ENCODE peak calls at places on chromosomes 7 and 10, in four cellular contexts. B is heart right ventricle, I is neural progenitor cell, J is cardiac muscle cell. Q is an unnamed sample.

GRCh38 chr7:50920031-50920635 is 137.4 kb upstream of the GRB10 start:
- DNase-seq in B (no peak), I (no peak), J (no peak), Q (no peak)

GRCh38 chr7:31986878-31987518 is 83.2 kb downstream of the PDE1C start:
- DNase-seq in B (no peak), I (no peak), J (peak; percentile 6), Q (no peak)

GRCh38 chr7:5408777-5409176 is 14.9 kb downstream of the TNRC18 start:
- DNase-seq in B (no peak), I (no peak), J (no peak), Q (no peak)

GRCh38 chr7:48421357-48421756 is 250.1 kb downstream of the ABCA13 start:
- DNase-seq in B (no peak), I (peak; percentile 7), J (no peak), Q (peak; percentile 25)

GRCh38 chr10:78772083-78772482 is 296.7 kb upstream of the ZMIZ1 start:
- DNase-seq in B (no peak), I (no peak), J (no peak), Q (no peak)

GRCh38 chr7:91239171-91239604 is 25.0 kb upstream of the FZD1 start:
- DNase-seq in B (no peak), I (no peak), J (peak; percentile 94), Q (no peak)

GRCh38 chr10:113754125-113754524 is 2.6 kb downstream of the PLEKHS1 start:
- DNase-seq in B (no peak), I (no peak), J (no peak), Q (no peak)

GRCh38 chr7:157832866-157833607 is 496.2 kb downstream of the DNAJB6 start:
- DNase-seq in B (no peak), I (no peak), J (no peak), Q (no peak)

GRCh38 chr10:120493411-120494312 is 36.6 kb downstream of the PLPP4 start:
- DNase-seq in B (no peak), I (no peak), J (no peak), Q (no peak)

GRCh38 chr10:112732277-112732891 is 217.7 kb upstream of the TCF7L2 start:
- DNase-seq in B (no peak), I (peak; percentile 82), J (peak; percentile 29), Q (peak; percentile 87)

GRCh38 chr7:20146461-20146860 is 70.7 kb downstream of the MACC1 start:
- DNase-seq in B (no peak), I (no peak), J (peak; percentile 52), Q (no peak)

GRCh38 chr7:24831240-24831639 is 74.0 kb upstream of the GSDME start:
- DNase-seq in B (no peak), I (no peak), J (peak; percentile 61), Q (no peak)

GRCh38 chr10:35875281-35875680 is 233.2 kb upstream of the FZD8 start:
- DNase-seq in B (no peak), I (peak; percentile 20), J (peak; percentile 88), Q (no peak)

GRCh38 chr7:50207682-50208255 is 96.7 kb upstream of the IKZF1 start:
- DNase-seq in B (no peak), I (no peak), J (no peak), Q (no peak)

GRCh38 chr7:152851326-152851725 is 91.8 kb downstream of the ACTR3B start:
- DNase-seq in B (no peak), I (no peak), J (no peak), Q (no peak)

GRCh38 chr10:72334196-72334831 is 20.4 kb downstream of the DNAJB12 start:
- DNase-seq in B (no peak), I (peak; percentile 87), J (peak; percentile 90), Q (peak; percentile 50)

GRCh38 chr7:29637374-29637773 is 73.7 kb downstream of the PRR15 start:
- DNase-seq in B (no peak), I (no peak), J (no peak), Q (no peak)

GRCh38 chr10:128615154-128615553 is 488.9 kb upstream of the MKI67 start:
- DNase-seq in B (no peak), I (no peak), J (no peak), Q (no peak)

GRCh38 chr7:2929321-2930201 is 85.5 kb upstream of the GNA12 start:
- DNase-seq in B (no peak), I (no peak), J (no peak), Q (no peak)

GRCh38 chr7:29915481-29916215 is 74.0 kb downstream of the SCRN1 start:
- DNase-seq in B (no peak), I (no peak), J (no peak), Q (no peak)

GRCh38 chr10:6239213-6239991 is 36.7 kb downstream of the PFKFB3 start:
- DNase-seq in B (no peak), I (no peak), J (peak; percentile 97), Q (no peak)

GRCh38 chr10:624605-625334 is 64.7 kb downstream of the DIP2C start:
- DNase-seq in B (peak; percentile 72), I (peak; percentile 61), J (peak; percentile 90), Q (no peak)

GRCh38 chr7:83060218-83060617 is 102.5 kb downstream of the PCLO start:
- DNase-seq in B (no peak), I (no peak), J (no peak), Q (no peak)

GRCh38 chr7:122803323-122803722 is 82.9 kb downstream of the CADPS2 start:
- DNase-seq in B (no peak), I (peak; percentile 49), J (peak; percentile 50), Q (no peak)

GRCh38 chr7:51316666-51317581 is at the start of gene COBL:
- DNase-seq in B (peak; percentile 36), I (peak; percentile 72), J (no peak), Q (no peak)

GRCh38 chr7:74606101-74606908 is 51.2 kb upstream of the GTF2I start:
- DNase-seq in B (peak; percentile 50), I (peak; percentile 49), J (peak; percentile 13), Q (peak; percentile 60)

GRCh38 chr7:140176271-140176701 is 497 bp downstream of the KDM7A start:
- DNase-seq in B (peak; percentile 35), I (peak; percentile 58), J (peak; percentile 26), Q (peak; percentile 18)

GRCh38 chr10:62779487-62780248 is 24.9 kb upstream of the ADO start:
- DNase-seq in B (no peak), I (no peak), J (peak; percentile 31), Q (no peak)

GRCh38 chr10:121069061-121069850 is 218.1 kb downstream of the WDR11 start:
- DNase-seq in B (no peak), I (no peak), J (peak; percentile 5), Q (no peak)

GRCh38 chr7:22665816-22666375 is 61.1 kb upstream of the IL6 start:
- DNase-seq in B (no peak), I (no peak), J (peak; percentile 33), Q (no peak)

GRCh38 chr7:158827411-158828342 is 1.6 kb downstream of the ESYT2 start:
- DNase-seq in B (no peak), I (no peak), J (peak; percentile 41), Q (no peak)

GRCh38 chr10:29181936-29182335 is 106.9 kb upstream of the LYZL1 start:
- DNase-seq in B (no peak), I (no peak), J (no peak), Q (no peak)

GRCh38 chr10:22054946-22055345 is 51.4 kb upstream of the DNAJC1 start:
- DNase-seq in B (no peak), I (no peak), J (peak; percentile 38), Q (no peak)

GRCh38 chr7:24025094-24025493 is 258.9 kb upstream of the NPY start:
- DNase-seq in B (no peak), I (peak; percentile 9), J (no peak), Q (no peak)

GRCh38 chr10:8659982-8660381 is 605.5 kb downstream of the GATA3 start:
- DNase-seq in B (no peak), I (no peak), J (no peak), Q (no peak)

GRCh38 chr10:122265896-122266295 is 5.2 kb upstream of the BTBD16 start:
- DNase-seq in B (no peak), I (no peak), J (no peak), Q (no peak)

GRCh38 chr7:103051520-103051919 is 23.1 kb downstream of the FBXL13 start:
- DNase-seq in B (no peak), I (no peak), J (no peak), Q (no peak)

GRCh38 chr7:150949564-150949963 is 28.6 kb downstream of the KCNH2 start:
- DNase-seq in B (no peak), I (no peak), J (no peak), Q (no peak)

GRCh38 chr7:35894721-35895120 is 93.9 kb downstream of the SEPTIN7 start:
- DNase-seq in B (no peak), I (no peak), J (no peak), Q (no peak)

GRCh38 chr7:12967322-12967721 is 279.9 kb downstream of the ARL4A start:
- DNase-seq in B (no peak), I (no peak), J (no peak), Q (no peak)

GRCh38 chr7:139036901-139037300 is 1.1 kb upstream of the ZC3HAV1L start:
- DNase-seq in B (no peak), I (no peak), J (no peak), Q (no peak)
- H3K4me1 ChIP-seq in B (peaks cover 5% of the 10 kb centered on the region), I (no peaks in the 10 kb centered on the region), J (no peaks in the 10 kb centered on the region), Q (peaks cover 16% of the 10 kb centered on the region)

GRCh38 chr7:41104621-41105020 is 598.3 kb downstream of the INHBA start:
- DNase-seq in B (no peak), I (no peak), J (no peak), Q (no peak)

GRCh38 chr7:41108821-41109220 is 594.1 kb downstream of the INHBA start:
- DNase-seq in B (no peak), I (no peak), J (no peak), Q (no peak)

GRCh38 chr7:41107938-41108448 is 594.9 kb downstream of the INHBA start:
- DNase-seq in B (no peak), I (no peak), J (no peak), Q (no peak)

GRCh38 chr7:41110186-41110585 is 592.7 kb downstream of the INHBA start:
- DNase-seq in B (no peak), I (no peak), J (no peak), Q (no peak)

GRCh38 chr7:41107330-41107937 is 595.5 kb downstream of the INHBA start:
- DNase-seq in B (no peak), I (no peak), J (no peak), Q (no peak)
- H3K4me3 ChIP-seq in B (no peak overlapping the region), I (no peak overlapping the region), J (no peak overlapping the region), Q (no peak overlapping the region)

GRCh38 chr7:121271098-121271497 is 57.7 kb upstream of the WNT16 start:
- DNase-seq in B (no peak), I (no peak), J (no peak), Q (no peak)

GRCh38 chr7:121274467-121274866 is 54.3 kb upstream of the WNT16 start:
- DNase-seq in B (no peak), I (no peak), J (no peak), Q (no peak)

GRCh38 chr7:121271916-121272315 is 56.9 kb upstream of the WNT16 start:
- DNase-seq in B (no peak), I (no peak), J (no peak), Q (no peak)

GRCh38 chr7:121275204-121275603 is 53.6 kb upstream of the WNT16 start:
- DNase-seq in B (no peak), I (no peak), J (no peak), Q (no peak)

GRCh38 chr7:121273467-121274167 is 55.2 kb upstream of the WNT16 start:
- DNase-seq in B (no peak), I (no peak), J (peak; percentile 15), Q (no peak)
- H3K4me1 ChIP-seq in B (no peaks in the 10 kb centered on the region), I (no peaks in the 10 kb centered on the region), J (no peaks in the 10 kb centered on the region), Q (no peaks in the 10 kb centered on the region)

GRCh38 chr10:13386021-13386420 is 37.9 kb upstream of the SEPHS1 start:
- DNase-seq in B (no peak), I (no peak), J (no peak), Q (no peak)

GRCh38 chr10:13388478-13388877 is 40.4 kb upstream of the SEPHS1 start:
- DNase-seq in B (no peak), I (no peak), J (no peak), Q (no peak)

GRCh38 chr10:13382759-13383753 is 35.0 kb upstream of the SEPHS1 start:
- DNase-seq in B (no peak), I (no peak), J (peak; percentile 1), Q (peak; percentile 10)
- H3K4me3 ChIP-seq in B (no peak overlapping the region), I (peak overlapping the region; percentile 26), J (no peak overlapping the region), Q (peak overlapping the region; percentile 10)